ENCODE peak calls at places on chromosomes 6 and 20, in four cellular contexts. W is WTC11, Z is HepG2, B is K562. E is an unnamed sample.

GRCh38 chr6:33091957-33092356 is 16.2 kb downstream of the HLA-DPB1 start:
- DNase-seq in W (peak; percentile 89), B (peak; percentile 36), Z (peak; percentile 30), E (peak; percentile 55)

GRCh38 chr6:36326351-36326995 is 10.2 kb downstream of the BNIP5 start:
- DNase-seq in B (no peak), Z (no peak), W (no peak), E (no peak)

GRCh38 chr6:80363501-80363900 is 257.0 kb downstream of the BCKDHB start:
- DNase-seq in W (no peak), B (no peak), Z (no peak), E (no peak)

GRCh38 chr20:58075980-58076749 is 152.3 kb downstream of the ANKRD60 start:
- DNase-seq in W (no peak), B (no peak), Z (no peak), E (no peak)

GRCh38 chr6:111804627-111805235 is 68.5 kb downstream of the FYN start:
- DNase-seq in B (peak; percentile 71), Z (no peak), W (no peak), E (no peak)

GRCh38 chr6:142207265-142207877 is 60.3 kb downstream of the VTA1 start:
- DNase-seq in W (peak; percentile 59), Z (peak; percentile 67), B (peak; percentile 50), E (peak; percentile 72)

GRCh38 chr20:5031206-5031557 is 29.9 kb upstream of the SLC23A2 start:
- DNase-seq in B (no peak), W (no peak), Z (no peak), E (no peak)

GRCh38 chr6:2426561-2427340 is 181.3 kb upstream of the GMDS start:
- DNase-seq in W (no peak), Z (no peak), B (no peak), E (no peak)

GRCh38 chr20:57501461-57502330 is 23.2 kb downstream of the CTCFL start:
- DNase-seq in Z (no peak), W (no peak), B (no peak), E (no peak)

GRCh38 chr20:64011366-64011779 is 24.6 kb upstream of the C20orf204 start:
- DNase-seq in B (no peak), Z (no peak), W (no peak), E (no peak)

GRCh38 chr6:168078943-168079405 is at the start of gene FRMD1:
- DNase-seq in Z (peak; percentile 30), W (no peak), B (no peak), E (no peak)

GRCh38 chr6:107419747-107420146 is 39.6 kb downstream of the PDSS2 start:
- DNase-seq in B (no peak), W (no peak), Z (no peak), E (no peak)

GRCh38 chr6:148867851-148868250 is 121.0 kb downstream of the UST start:
- DNase-seq in B (no peak), W (no peak), Z (no peak), E (no peak)

GRCh38 chr6:167565884-167566491 is 241.1 kb downstream of the TTLL2 start:
- DNase-seq in B (peak; percentile 32), W (no peak), Z (peak; percentile 27), E (no peak)

GRCh38 chr20:1301031-1301529 is 27.9 kb downstream of the SDCBP2 start:
- DNase-seq in W (no peak), Z (no peak), B (peak; percentile 45), E (no peak)

GRCh38 chr20:19909696-19910095 is 107.5 kb upstream of the NAA20 start:
- DNase-seq in W (no peak), Z (no peak), B (no peak), E (no peak)

GRCh38 chr6:7479801-7480266 is 61.6 kb upstream of the DSP start:
- DNase-seq in Z (no peak), B (no peak), W (no peak), E (peak; percentile 25)
- TF ChIP-seq ELF4 in Z (no peak), B (no peak), W (no peak), E (no peak)

GRCh38 chr6:98831057-98832031 is 3.0 kb upstream of the POU3F2 start:
- DNase-seq in W (peak; percentile 56), Z (no peak), B (no peak), E (no peak)
- TF ChIP-seq ELF4 in W (no peak), Z (no peak), B (no peak), E (no peak)

GRCh38 chr6:105791569-105792318 is 294.4 kb upstream of the PRDM1 start:
- DNase-seq in B (no peak), W (no peak), Z (no peak), E (no peak)

GRCh38 chr6:105795913-105796517 is 290.1 kb upstream of the PRDM1 start:
- DNase-seq in B (no peak), Z (no peak), W (no peak), E (no peak)

GRCh38 chr6:105794870-105795269 is 291.3 kb upstream of the PRDM1 start:
- DNase-seq in Z (no peak), B (no peak), W (no peak), E (no peak)

GRCh38 chr6:105793132-105793531 is 293.0 kb upstream of the PRDM1 start:
- DNase-seq in B (no peak), W (no peak), Z (no peak), E (no peak)

DNA sequence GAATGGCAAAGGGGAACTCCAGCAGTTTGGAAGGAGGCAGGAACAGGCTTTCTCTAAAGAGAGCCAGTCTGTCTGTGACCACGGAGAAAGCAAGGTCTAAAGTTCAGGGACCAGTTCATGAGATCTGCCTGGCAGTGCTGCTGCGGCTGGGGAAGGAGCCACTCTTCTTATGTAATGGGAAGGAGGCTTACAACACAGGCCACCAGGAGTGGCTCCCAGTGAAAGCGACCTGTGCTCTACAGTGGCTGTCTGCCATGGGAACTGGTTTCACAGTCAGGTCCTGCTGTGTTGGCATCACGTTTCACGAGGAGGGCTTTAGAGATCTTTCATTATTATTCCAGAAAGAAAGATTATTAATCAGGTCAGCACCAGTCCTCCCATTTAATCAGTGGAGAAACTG is 291.9 kb upstream of the PRDM1 start:
- DNase-seq in B (no peak), Z (peak; percentile 35), W (peak; percentile 22), E (peak; percentile 26)
- TF ChIP-seq ELF4 in B (no peak), Z (no peak), W (no peak), E (no peak)

DNA sequence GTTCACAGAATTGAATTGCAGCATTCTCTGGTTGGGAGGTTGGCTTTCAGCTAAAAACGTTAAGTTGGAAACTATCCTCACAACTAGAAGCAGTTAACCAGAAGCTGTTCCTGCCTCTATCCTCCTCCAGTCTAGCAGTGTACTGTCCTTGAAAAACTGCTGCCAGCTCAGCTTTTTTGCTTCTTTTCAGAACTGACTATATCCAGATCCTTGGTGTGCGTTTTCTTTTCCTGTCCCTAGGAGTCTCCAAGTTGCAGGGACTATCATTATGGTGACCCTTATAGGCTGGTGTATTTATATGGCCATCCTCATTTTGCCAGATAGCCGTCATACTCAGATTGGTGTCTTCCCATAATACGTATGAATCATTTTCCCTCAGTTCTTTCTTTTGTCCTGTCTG is 5.5 kb downstream of the ITCH start:
- DNase-seq in Z (no peak), W (no peak), B (no peak), E (no peak)
- TF ChIP-seq ELF4 in Z (no peak), W (no peak), B (no peak), E (no peak)

GRCh38 chr20:45337367-45338120 is 10.7 kb downstream of the SDC4 start:
- DNase-seq in Z (peak; percentile 65), W (no peak), B (peak; percentile 61), E (no peak)

GRCh38 chr20:45336530-45337366 is 11.5 kb downstream of the SDC4 start:
- DNase-seq in W (no peak), Z (peak; percentile 88), B (no peak), E (no peak)

GRCh38 chr20:45339799-45340198 is 8.4 kb downstream of the SDC4 start:
- DNase-seq in W (no peak), B (no peak), Z (no peak), E (no peak)

GRCh38 chr20:45339084-45339483 is 9.1 kb downstream of the SDC4 start:
- DNase-seq in Z (no peak), B (no peak), W (no peak), E (no peak)

GRCh38 chr20:45338121-45339030 is 9.8 kb downstream of the SDC4 start:
- DNase-seq in W (no peak), Z (peak; percentile 74), B (no peak), E (no peak)
- TF ChIP-seq ELF4 in W (no peak), Z (no peak), B (no peak), E (no peak)

GRCh38 chr6:21257125-21257524 is 336.4 kb upstream of the SOX4 start:
- DNase-seq in B (no peak), W (no peak), Z (no peak), E (no peak)

GRCh38 chr6:21259660-21260059 is 333.9 kb upstream of the SOX4 start:
- DNase-seq in Z (no peak), B (no peak), W (no peak), E (no peak)

GRCh38 chr6:21258665-21259064 is 334.9 kb upstream of the SOX4 start:
- DNase-seq in B (peak; percentile 22), Z (no peak), W (no peak), E (no peak)

DNA sequence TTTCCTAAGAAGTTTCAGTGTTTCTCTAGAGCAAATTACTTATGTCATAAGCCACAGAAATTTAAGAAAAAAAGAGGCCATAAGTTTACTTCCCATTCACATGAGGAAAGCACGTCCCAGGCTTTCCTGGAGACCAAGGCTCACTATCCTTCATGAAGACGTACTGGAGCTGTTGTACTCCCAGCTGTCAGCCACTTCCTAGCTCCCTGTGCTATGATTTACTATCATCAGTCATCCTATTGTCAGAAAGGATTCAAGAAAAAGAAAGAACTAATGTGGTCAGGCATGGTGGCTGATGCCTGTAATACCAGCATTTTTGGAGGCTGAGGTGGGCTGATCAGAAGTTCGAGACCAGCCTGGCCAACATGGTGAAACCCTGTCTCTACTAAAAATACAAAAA is 337.4 kb upstream of the SOX4 start:
- DNase-seq in W (no peak), Z (no peak), B (no peak), E (no peak)
- TF ChIP-seq ELF4 in W (no peak), Z (no peak), B (no peak), E (no peak)

E was measured in HEK293T.